ENCODE peak calls at places on chromosome X, in six cellular contexts. One of them, this sample, is unnamed.
A peak's percentile ranks its signal among the peaks of the same experiment; 100 is the strongest.

GRCh38 chrX:119729408-119730201 is 28.8 kb upstream of the SOWAHD start:
- DNase-seq in OCI-LY7: peak; percentile 71
- DNase-seq in tibial artery: no peak
- DNase-seq in glutamatergic neuron: peak; percentile 49
- DNase-seq in upper lobe of right lung: peak; percentile 64
- DNase-seq in MCF 10A: peak; percentile 73
- DNase-seq in this sample: peak; percentile 77

GRCh38 chrX:63889001-63889400 is 104.0 kb upstream of the ARHGEF9 start:
- DNase-seq in MCF 10A: peak; percentile 27
- DNase-seq in glutamatergic neuron: no peak
- DNase-seq in upper lobe of right lung: no peak
- DNase-seq in OCI-LY7: no peak
- DNase-seq in tibial artery: no peak
- DNase-seq in this sample: peak; percentile 84

GRCh38 chrX:108034725-108035124 is 10.1 kb upstream of the VSIG1 start:
- DNase-seq in glutamatergic neuron: no peak
- DNase-seq in tibial artery: no peak
- DNase-seq in OCI-LY7: no peak
- DNase-seq in MCF 10A: no peak
- DNase-seq in upper lobe of right lung: no peak
- DNase-seq in this sample: no peak

GRCh38 chrX:13380230-13380629 is 60.4 kb upstream of the ATXN3L start:
- DNase-seq in OCI-LY7: no peak
- DNase-seq in MCF 10A: no peak
- DNase-seq in tibial artery: no peak
- DNase-seq in upper lobe of right lung: no peak
- DNase-seq in glutamatergic neuron: no peak
- DNase-seq in this sample: peak; percentile 71

GRCh38 chrX:153556767-153557166 is 39.3 kb downstream of the ATP2B3 start:
- DNase-seq in MCF 10A: no peak
- DNase-seq in OCI-LY7: no peak
- DNase-seq in upper lobe of right lung: no peak
- DNase-seq in glutamatergic neuron: peak; percentile 31
- DNase-seq in tibial artery: no peak
- DNase-seq in this sample: no peak

GRCh38 chrX:118872102-118872566 is 48.5 kb downstream of the ZCCHC12 start:
- DNase-seq in upper lobe of right lung: no peak
- DNase-seq in tibial artery: peak; percentile 68
- DNase-seq in glutamatergic neuron: no peak
- DNase-seq in OCI-LY7: no peak
- DNase-seq in MCF 10A: peak; percentile 11
- DNase-seq in this sample: peak; percentile 0

GRCh38 chrX:24619647-24620046 is 27.5 kb downstream of the PCYT1B start:
- DNase-seq in upper lobe of right lung: no peak
- DNase-seq in glutamatergic neuron: peak; percentile 27
- DNase-seq in OCI-LY7: no peak
- DNase-seq in MCF 10A: peak; percentile 60
- DNase-seq in tibial artery: no peak
- DNase-seq in this sample: peak; percentile 39

GRCh38 chrX:115940348-115940747 is 230.2 kb upstream of the AGTR2 start:
- DNase-seq in upper lobe of right lung: no peak
- DNase-seq in MCF 10A: peak; percentile 6
- DNase-seq in OCI-LY7: no peak
- DNase-seq in glutamatergic neuron: no peak
- DNase-seq in tibial artery: no peak
- DNase-seq in this sample: no peak

GRCh38 chrX:51598899-51599298 is 19.8 kb downstream of the CENPVL3 start:
- DNase-seq in upper lobe of right lung: no peak
- DNase-seq in OCI-LY7: no peak
- DNase-seq in tibial artery: no peak
- DNase-seq in glutamatergic neuron: no peak
- DNase-seq in MCF 10A: no peak
- DNase-seq in this sample: no peak

GRCh38 chrX:47936224-47936939 is 67.4 kb downstream of the ZNF182 start:
- DNase-seq in MCF 10A: no peak
- DNase-seq in upper lobe of right lung: no peak
- DNase-seq in OCI-LY7: peak; percentile 85
- DNase-seq in glutamatergic neuron: no peak
- DNase-seq in tibial artery: no peak
- DNase-seq in this sample: no peak

GRCh38 chrX:40521868-40522450 is 58.8 kb upstream of the ATP6AP2 start:
- DNase-seq in OCI-LY7: no peak
- DNase-seq in glutamatergic neuron: no peak
- DNase-seq in upper lobe of right lung: no peak
- DNase-seq in tibial artery: no peak
- DNase-seq in MCF 10A: no peak
- DNase-seq in this sample: no peak

GRCh38 chrX:85379174-85379907 is at the start of gene POF1B:
- DNase-seq in MCF 10A: peak; percentile 5
- DNase-seq in OCI-LY7: no peak
- DNase-seq in tibial artery: no peak
- DNase-seq in upper lobe of right lung: no peak
- DNase-seq in glutamatergic neuron: no peak
- DNase-seq in this sample: no peak

GRCh38 chrX:136475236-136475635 is 12.5 kb upstream of the BRS3 start:
- DNase-seq in tibial artery: no peak
- DNase-seq in OCI-LY7: no peak
- DNase-seq in upper lobe of right lung: no peak
- DNase-seq in MCF 10A: no peak
- DNase-seq in glutamatergic neuron: no peak
- DNase-seq in this sample: no peak

GRCh38 chrX:137549846-137550534 is 15.9 kb upstream of the ZIC3 start:
- DNase-seq in upper lobe of right lung: no peak
- DNase-seq in glutamatergic neuron: no peak
- DNase-seq in MCF 10A: no peak
- DNase-seq in OCI-LY7: no peak
- DNase-seq in tibial artery: no peak
- DNase-seq in this sample: no peak

GRCh38 chrX:38426785-38427184 is 74.4 kb downstream of the OTC start:
- DNase-seq in MCF 10A: peak; percentile 51
- DNase-seq in glutamatergic neuron: no peak
- DNase-seq in tibial artery: no peak
- DNase-seq in OCI-LY7: no peak
- DNase-seq in upper lobe of right lung: no peak
- DNase-seq in this sample: no peak

GRCh38 chrX:16999275-16999674 is 52.8 kb downstream of the REPS2 start:
- DNase-seq in upper lobe of right lung: no peak
- DNase-seq in MCF 10A: peak; percentile 11
- DNase-seq in glutamatergic neuron: no peak
- DNase-seq in tibial artery: no peak
- DNase-seq in OCI-LY7: no peak
- DNase-seq in this sample: no peak

GRCh38 chrX:24332868-24333267 is 19.0 kb upstream of the SUPT20HL2 start:
- DNase-seq in glutamatergic neuron: no peak
- DNase-seq in upper lobe of right lung: no peak
- DNase-seq in MCF 10A: no peak
- DNase-seq in OCI-LY7: no peak
- DNase-seq in tibial artery: no peak
- DNase-seq in this sample: no peak

GRCh38 chrX:8849945-8850344 is 48.8 kb upstream of the FAM9A start:
- DNase-seq in OCI-LY7: no peak
- DNase-seq in glutamatergic neuron: no peak
- DNase-seq in tibial artery: no peak
- DNase-seq in MCF 10A: no peak
- DNase-seq in upper lobe of right lung: no peak
- DNase-seq in this sample: no peak

GRCh38 chrX:69137371-69137881 is 27.8 kb downstream of the PJA1 start:
- DNase-seq in glutamatergic neuron: no peak
- DNase-seq in MCF 10A: no peak
- DNase-seq in tibial artery: no peak
- DNase-seq in upper lobe of right lung: no peak
- DNase-seq in OCI-LY7: no peak
- DNase-seq in this sample: peak; percentile 86

GRCh38 chrX:118655561-118656246 is 71.7 kb upstream of the IL13RA1 start:
- DNase-seq in OCI-LY7: no peak
- DNase-seq in glutamatergic neuron: no peak
- DNase-seq in upper lobe of right lung: no peak
- DNase-seq in tibial artery: no peak
- DNase-seq in MCF 10A: peak; percentile 72
- DNase-seq in this sample: peak; percentile 57

GRCh38 chrX:87679849-87680248 is 162.2 kb downstream of the KLHL4 start:
- DNase-seq in upper lobe of right lung: no peak
- DNase-seq in OCI-LY7: no peak
- DNase-seq in tibial artery: no peak
- DNase-seq in glutamatergic neuron: no peak
- DNase-seq in MCF 10A: no peak
- DNase-seq in this sample: no peak

DNA sequence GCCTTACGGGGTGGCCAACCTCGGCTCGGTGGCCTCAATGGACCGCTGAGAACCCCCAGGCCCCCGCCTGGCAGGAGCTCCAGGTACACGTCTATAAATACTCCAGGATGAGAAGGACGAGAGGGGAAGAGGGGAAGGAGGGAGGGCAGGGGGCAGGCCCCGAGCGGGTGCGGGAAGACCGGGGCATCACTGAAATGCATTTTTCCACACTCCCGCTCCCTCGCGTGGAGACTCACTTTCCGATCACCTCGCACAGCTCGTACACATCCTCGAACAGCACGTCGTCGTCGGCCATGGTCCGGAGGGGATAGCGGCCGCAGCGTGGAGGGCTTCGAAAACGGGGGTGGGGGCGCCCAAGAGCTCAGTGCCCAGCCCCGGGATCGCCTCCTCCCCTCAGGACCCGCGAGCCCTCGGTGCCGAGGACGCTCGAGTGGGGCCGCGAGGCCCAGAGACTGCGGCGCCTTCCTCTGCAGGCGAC is 621 bp downstream of the CASK start:
- DNase-seq in MCF 10A: peak; percentile 13
- DNase-seq in glutamatergic neuron: peak; percentile 68
- DNase-seq in tibial artery: peak; percentile 57
- DNase-seq in upper lobe of right lung: peak; percentile 65
- DNase-seq in OCI-LY7: peak; percentile 47
- DNase-seq in this sample: peak; percentile 5
- TF ChIP-seq CTCF in MCF 10A: no peak
- TF ChIP-seq CTCF in glutamatergic neuron: no peak
- TF ChIP-seq CTCF in tibial artery: no peak
- TF ChIP-seq CTCF in upper lobe of right lung: no peak
- TF ChIP-seq CTCF in OCI-LY7: peak; percentile 26
- TF ChIP-seq CTCF in this sample: peak; percentile 1

GRCh38 chrX:7073336-7073735 is 74.2 kb upstream of the STS start:
- DNase-seq in tibial artery: no peak
- DNase-seq in glutamatergic neuron: no peak
- DNase-seq in OCI-LY7: no peak
- DNase-seq in upper lobe of right lung: no peak
- DNase-seq in MCF 10A: no peak
- DNase-seq in this sample: no peak

GRCh38 chrX:7076245-7076661 is 71.3 kb upstream of the STS start:
- DNase-seq in upper lobe of right lung: no peak
- DNase-seq in glutamatergic neuron: no peak
- DNase-seq in MCF 10A: no peak
- DNase-seq in OCI-LY7: no peak
- DNase-seq in tibial artery: no peak
- DNase-seq in this sample: no peak

GRCh38 chrX:7072856-7073255 is 74.7 kb upstream of the STS start:
- DNase-seq in upper lobe of right lung: no peak
- DNase-seq in tibial artery: no peak
- DNase-seq in MCF 10A: no peak
- DNase-seq in OCI-LY7: no peak
- DNase-seq in glutamatergic neuron: no peak
- DNase-seq in this sample: no peak

GRCh38 chrX:7074908-7075204 is 72.7 kb upstream of the STS start:
- DNase-seq in OCI-LY7: no peak
- DNase-seq in MCF 10A: no peak
- DNase-seq in glutamatergic neuron: no peak
- DNase-seq in tibial artery: no peak
- DNase-seq in upper lobe of right lung: no peak
- DNase-seq in this sample: no peak

DNA sequence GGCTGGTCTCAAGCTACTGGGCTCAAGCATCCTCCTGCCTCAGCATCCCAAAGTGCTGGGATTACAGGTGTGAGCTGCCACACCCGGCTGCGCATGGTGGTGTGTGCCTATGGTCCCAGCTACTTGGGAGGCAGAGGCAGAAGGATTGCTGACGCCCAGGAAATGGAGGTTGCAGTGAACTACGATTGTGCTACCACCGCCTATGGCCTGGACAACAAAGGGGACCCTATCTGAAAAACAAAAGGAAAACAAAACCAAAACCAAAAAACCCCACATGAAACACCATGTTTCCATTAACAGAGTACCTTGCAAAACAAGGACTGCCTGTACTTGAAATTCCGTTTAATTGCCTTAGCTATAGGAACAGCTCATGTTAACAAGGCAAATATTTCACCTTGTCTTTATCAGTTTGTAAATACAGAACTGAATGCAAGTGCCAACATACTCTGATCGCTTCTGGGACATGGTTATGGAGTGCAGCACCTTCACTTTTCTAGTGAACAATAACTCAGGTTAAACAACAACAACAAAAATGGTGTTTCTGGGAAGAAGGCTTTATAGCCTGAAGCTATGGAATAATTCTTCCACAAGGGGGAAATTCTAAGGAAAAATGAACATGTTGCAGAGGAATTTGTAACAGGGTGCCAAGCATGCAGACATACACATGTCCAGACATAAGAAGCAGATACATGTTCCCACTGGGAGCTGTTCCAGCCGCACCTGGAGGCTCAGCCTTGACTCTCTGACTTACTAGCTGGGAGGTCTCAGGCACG is 73.2 kb upstream of the STS start:
- DNase-seq in OCI-LY7: no peak
- DNase-seq in MCF 10A: no peak
- DNase-seq in glutamatergic neuron: no peak
- DNase-seq in upper lobe of right lung: no peak
- DNase-seq in tibial artery: no peak
- DNase-seq in this sample: no peak
- TF ChIP-seq CTCF in OCI-LY7: no peak
- TF ChIP-seq CTCF in MCF 10A: no peak
- TF ChIP-seq CTCF in glutamatergic neuron: no peak
- TF ChIP-seq CTCF in upper lobe of right lung: no peak
- TF ChIP-seq CTCF in tibial artery: no peak
- TF ChIP-seq CTCF in this sample: no peak

GRCh38 chrX:132615396-132616131 is 126.7 kb upstream of the MBNL3 start:
- DNase-seq in glutamatergic neuron: peak; percentile 34
- DNase-seq in MCF 10A: peak; percentile 64
- DNase-seq in tibial artery: no peak
- DNase-seq in upper lobe of right lung: no peak
- DNase-seq in OCI-LY7: peak; percentile 47
- DNase-seq in this sample: peak; percentile 15

GRCh38 chrX:132612990-132613564 is 124.2 kb upstream of the MBNL3 start:
- DNase-seq in upper lobe of right lung: peak; percentile 67
- DNase-seq in glutamatergic neuron: peak; percentile 55
- DNase-seq in OCI-LY7: peak; percentile 49
- DNase-seq in MCF 10A: peak; percentile 54
- DNase-seq in tibial artery: no peak
- DNase-seq in this sample: peak; percentile 16

GRCh38 chrX:132613801-132614200 is 125.0 kb upstream of the MBNL3 start:
- DNase-seq in MCF 10A: no peak
- DNase-seq in OCI-LY7: no peak
- DNase-seq in upper lobe of right lung: no peak
- DNase-seq in tibial artery: no peak
- DNase-seq in glutamatergic neuron: no peak
- DNase-seq in this sample: no peak

GRCh38 chrX:132610536-132610935 is 121.7 kb upstream of the MBNL3 start:
- DNase-seq in MCF 10A: no peak
- DNase-seq in OCI-LY7: no peak
- DNase-seq in glutamatergic neuron: no peak
- DNase-seq in tibial artery: no peak
- DNase-seq in upper lobe of right lung: no peak
- DNase-seq in this sample: no peak

GRCh38 chrX:132614297-132614696 is 125.5 kb upstream of the MBNL3 start:
- DNase-seq in tibial artery: no peak
- DNase-seq in OCI-LY7: peak; percentile 15
- DNase-seq in upper lobe of right lung: no peak
- DNase-seq in MCF 10A: peak; percentile 22
- DNase-seq in glutamatergic neuron: no peak
- DNase-seq in this sample: no peak
- TF ChIP-seq CTCF in tibial artery: no peak
- TF ChIP-seq CTCF in OCI-LY7: peak; percentile 54
- TF ChIP-seq CTCF in upper lobe of right lung: no peak
- TF ChIP-seq CTCF in MCF 10A: no peak
- TF ChIP-seq CTCF in glutamatergic neuron: no peak
- TF ChIP-seq CTCF in this sample: peak; percentile 49

GRCh38 chrX:53279296-53280237 is 1.8 kb downstream of the IQSEC2 start:
- DNase-seq in glutamatergic neuron: no peak
- DNase-seq in tibial artery: no peak
- DNase-seq in MCF 10A: no peak
- DNase-seq in upper lobe of right lung: no peak
- DNase-seq in OCI-LY7: no peak
- DNase-seq in this sample: no peak
- TF ChIP-seq CTCF in glutamatergic neuron: no peak
- TF ChIP-seq CTCF in tibial artery: no peak
- TF ChIP-seq CTCF in MCF 10A: no peak
- TF ChIP-seq CTCF in upper lobe of right lung: no peak
- TF ChIP-seq CTCF in OCI-LY7: no peak
- TF ChIP-seq CTCF in this sample: no peak

This sample was measured in AG10803.